ENCODE peak calls at places on chromosome 2, in seven cellular contexts. X, R, Z, S, W, F and N are unnamed samples.

GRCh38 chr2:240820014-240820606 is at the start of gene KIF1A:
- DNase-seq in X (peak), Z (no peak), R (no peak), W (no peak), F (no peak), S (no peak), N (no peak)

GRCh38 chr2:8515390-8515761 is 166.5 kb upstream of the ID2 start:
- DNase-seq in S (no peak), X (no peak), R (no peak), F (peak), W (no peak), Z (no peak), N (no peak)

GRCh38 chr2:34251578-34251977 is 652.5 kb upstream of the FAM98A start:
- DNase-seq in X (no peak), R (no peak), F (no peak), Z (no peak), W (no peak), S (no peak), N (no peak)

GRCh38 chr2:175435012-175435411 is 253.5 kb upstream of the ATP5MC3 start:
- DNase-seq in X (no peak), Z (no peak), R (no peak), W (no peak), F (no peak), S (no peak), N (no peak)

GRCh38 chr2:107027205-107027604 is 141.2 kb upstream of the ST6GAL2 start:
- DNase-seq in W (no peak), Z (no peak), X (no peak), F (no peak), R (no peak), S (no peak), N (no peak)

GRCh38 chr2:120132190-120132589 is 91.0 kb downstream of the TMEM185B start:
- DNase-seq in S (no peak), X (peak), R (no peak), W (no peak), F (no peak), Z (no peak), N (no peak)

GRCh38 chr2:172420096-172420671 is 7.2 kb upstream of the ITGA6 start:
- DNase-seq in F (no peak), R (no peak), S (no peak), W (no peak), X (no peak), Z (no peak), N (no peak)

GRCh38 chr2:53820711-53821110 is 33.9 kb downstream of the ERLEC1 start:
- DNase-seq in Z (no peak), R (no peak), X (no peak), S (no peak), W (no peak), F (no peak), N (no peak)

GRCh38 chr2:179814050-179814449 is 47.4 kb downstream of the ZNF385B start:
- DNase-seq in Z (no peak), W (no peak), R (no peak), F (no peak), X (no peak), S (no peak), N (no peak)

GRCh38 chr2:10810175-10811161 is 2.1 kb downstream of the PDIA6 start:
- DNase-seq in S (no peak), W (no peak), X (peak), F (peak), R (no peak), Z (no peak), N (no peak)

GRCh38 chr2:10839813-10840212 is 27.2 kb upstream of the PDIA6 start:
- DNase-seq in Z (no peak), S (no peak), W (no peak), R (peak), X (no peak), F (no peak), N (no peak)

GRCh38 chr2:240930096-240930630 is 24.0 kb downstream of the CROCC2 start:
- DNase-seq in R (no peak), Z (no peak), F (no peak), W (no peak), S (no peak), X (peak), N (no peak)

GRCh38 chr2:124805060-124805459 is 780.0 kb downstream of the CNTNAP5 start:
- DNase-seq in S (no peak), F (peak), W (no peak), R (no peak), X (no peak), Z (no peak), N (no peak)

GRCh38 chr2:124810132-124810531 is 785.0 kb downstream of the CNTNAP5 start:
- DNase-seq in F (no peak), X (peak), S (no peak), R (no peak), Z (peak), W (peak), N (no peak)

GRCh38 chr2:124798551-124798950 is 773.5 kb downstream of the CNTNAP5 start:
- DNase-seq in S (no peak), X (no peak), F (no peak), R (no peak), W (no peak), Z (no peak), N (no peak)

GRCh38 chr2:124804014-124804940 is 779.2 kb downstream of the CNTNAP5 start:
- DNase-seq in W (no peak), R (peak), X (peak), Z (peak), S (peak), F (peak), N (no peak)
- TF ChIP-seq JUND in W (no peak), R (no peak), X (no peak), Z (no peak), S (no peak), F (no peak), N (no peak)

DNA sequence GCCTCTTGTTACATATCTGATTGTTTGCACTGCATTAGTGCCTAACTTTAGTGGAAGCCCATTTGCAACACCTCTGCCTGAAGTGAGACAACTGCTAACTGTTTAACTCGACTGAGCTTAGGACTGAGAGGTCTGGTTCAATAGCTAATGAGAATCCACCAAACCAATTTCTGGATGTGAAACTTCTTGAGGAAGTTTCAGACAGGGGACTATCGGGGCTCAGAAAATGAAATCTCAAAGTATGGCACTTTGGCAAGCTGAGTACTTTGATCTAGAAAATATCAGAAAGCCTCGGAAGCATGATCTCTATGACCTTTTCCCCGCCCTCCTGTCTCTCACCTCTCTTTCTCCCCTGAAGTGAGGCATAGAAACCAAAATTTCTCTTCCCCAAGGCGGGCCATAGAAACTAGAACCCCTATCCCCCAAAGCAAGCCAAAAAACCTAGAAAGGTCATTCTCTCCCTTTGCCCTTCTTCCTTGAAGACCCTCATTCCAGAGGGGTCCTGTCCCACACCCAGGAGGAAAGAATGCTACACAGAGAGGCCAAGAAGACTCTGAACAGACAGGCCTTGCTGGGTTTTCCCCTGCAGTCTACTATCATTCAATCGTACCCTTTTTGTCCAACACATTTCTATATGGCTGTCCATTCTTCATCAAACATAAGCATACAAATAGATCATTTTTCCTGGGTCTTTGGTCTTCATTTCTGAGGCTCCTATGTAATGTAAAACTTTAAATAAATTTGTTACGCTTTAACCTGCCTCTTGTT is 69.6 kb upstream of the CREB1 start:
- DNase-seq in W (no peak), Z (no peak), S (no peak), X (no peak), F (peak), R (no peak), N (no peak)
- TF ChIP-seq JUND in W (no peak), Z (no peak), S (no peak), X (no peak), F (no peak), R (no peak), N (no peak)

GRCh38 chr2:134369220-134369902 is 115.5 kb downstream of the MGAT5 start:
- DNase-seq in W (no peak), Z (no peak), F (no peak), S (no peak), X (no peak), R (no peak), N (no peak)

GRCh38 chr2:134372611-134373131 is 118.8 kb downstream of the MGAT5 start:
- DNase-seq in R (no peak), X (no peak), Z (no peak), W (no peak), S (no peak), F (no peak), N (no peak)

GRCh38 chr2:134371041-134371440 is 117.2 kb downstream of the MGAT5 start:
- DNase-seq in Z (no peak), W (no peak), R (no peak), S (no peak), F (no peak), X (no peak), N (no peak)

GRCh38 chr2:134375935-134376334 is 122.1 kb downstream of the MGAT5 start:
- DNase-seq in Z (peak), F (no peak), X (peak), S (no peak), W (no peak), R (no peak), N (peak)

GRCh38 chr2:134372141-134372540 is 118.3 kb downstream of the MGAT5 start:
- DNase-seq in X (no peak), Z (no peak), W (no peak), S (no peak), R (no peak), F (no peak), N (no peak)
- TF ChIP-seq JUND in X (no peak), Z (no peak), W (no peak), S (no peak), R (no peak), F (no peak), N (no peak)

GRCh38 chr2:17756629-17757028 is 2.7 kb downstream of the GEN1 start:
- DNase-seq in F (no peak), W (no peak), X (no peak), S (no peak), Z (no peak), R (no peak), N (no peak)

GRCh38 chr2:17752892-17753802 is 463 bp downstream of the SMC6 start:
- DNase-seq in W (no peak), R (peak), X (peak), S (no peak), Z (peak), F (no peak), N (peak)

GRCh38 chr2:17753803-17754663 is at the start of the genes GEN1 and SMC6:
- DNase-seq in S (peak), Z (peak), F (peak), R (peak), W (peak), X (peak), N (peak)

GRCh38 chr2:17757321-17757720 is 3.4 kb downstream of the GEN1 start:
- DNase-seq in X (no peak), R (no peak), S (no peak), F (no peak), Z (peak), W (no peak), N (no peak)

GRCh38 chr2:17754773-17755425 is 961 bp downstream of the GEN1 start:
- DNase-seq in S (no peak), Z (peak), W (no peak), F (no peak), R (no peak), X (peak), N (no peak)
- TF ChIP-seq JUND in S (no peak), Z (no peak), W (no peak), F (no peak), R (no peak), X (no peak), N (no peak)

GRCh38 chr2:28175028-28175427 is 217.6 kb upstream of the FOSL2 start:
- DNase-seq in F (no peak), R (no peak), S (no peak), W (no peak), X (no peak), Z (peak), N (no peak)

GRCh38 chr2:28174211-28174610 is 218.4 kb upstream of the FOSL2 start:
- DNase-seq in Z (no peak), W (no peak), S (no peak), R (no peak), F (no peak), X (no peak), N (no peak)

GRCh38 chr2:28169492-28169891 is 223.2 kb upstream of the FOSL2 start:
- DNase-seq in W (no peak), R (no peak), F (no peak), Z (peak), S (no peak), X (no peak), N (no peak)

GRCh38 chr2:28173377-28173776 is 219.3 kb upstream of the FOSL2 start:
- DNase-seq in R (no peak), F (no peak), X (no peak), W (no peak), Z (no peak), S (no peak), N (no peak)

GRCh38 chr2:28172114-28172898 is 220.4 kb upstream of the FOSL2 start:
- DNase-seq in Z (peak), X (no peak), W (no peak), R (no peak), F (no peak), S (no peak), N (no peak)
- TF ChIP-seq JUND in Z (no peak), X (no peak), W (no peak), R (no peak), F (no peak), S (no peak), N (no peak)

DNA sequence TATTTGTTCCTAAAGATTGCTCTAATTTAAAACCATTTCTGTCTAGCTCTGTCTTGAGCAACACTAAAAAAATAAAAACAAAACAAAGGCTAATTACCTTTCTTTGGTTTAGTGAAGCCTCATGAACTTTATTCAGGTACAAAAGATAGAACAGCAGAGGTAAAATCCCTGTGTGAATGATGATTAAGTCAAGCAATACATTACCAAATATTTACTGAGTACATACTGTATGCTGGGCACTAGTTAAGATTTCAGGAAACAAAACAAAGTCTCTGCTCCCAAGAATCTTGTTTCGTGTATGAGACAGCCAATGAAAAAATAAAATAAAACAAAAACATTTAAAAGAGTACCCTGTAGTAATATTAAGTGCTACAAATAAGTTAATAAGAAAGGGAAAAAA is 257.5 kb downstream of the RND3 start:
- DNase-seq in S (no peak), F (no peak), X (no peak), Z (no peak), W (no peak), R (no peak), N (no peak)
- TF ChIP-seq JUND in S (no peak), F (no peak), X (no peak), Z (no peak), W (no peak), R (no peak), N (no peak)

GRCh38 chr2:55141572-55142413 is 90.3 kb downstream of the CLHC1 start:
- DNase-seq in W (no peak), Z (no peak), R (peak), X (no peak), S (no peak), F (no peak), N (no peak)
- TF ChIP-seq JUND in W (no peak), Z (no peak), R (no peak), X (no peak), S (no peak), F (no peak), N (no peak)

DNA sequence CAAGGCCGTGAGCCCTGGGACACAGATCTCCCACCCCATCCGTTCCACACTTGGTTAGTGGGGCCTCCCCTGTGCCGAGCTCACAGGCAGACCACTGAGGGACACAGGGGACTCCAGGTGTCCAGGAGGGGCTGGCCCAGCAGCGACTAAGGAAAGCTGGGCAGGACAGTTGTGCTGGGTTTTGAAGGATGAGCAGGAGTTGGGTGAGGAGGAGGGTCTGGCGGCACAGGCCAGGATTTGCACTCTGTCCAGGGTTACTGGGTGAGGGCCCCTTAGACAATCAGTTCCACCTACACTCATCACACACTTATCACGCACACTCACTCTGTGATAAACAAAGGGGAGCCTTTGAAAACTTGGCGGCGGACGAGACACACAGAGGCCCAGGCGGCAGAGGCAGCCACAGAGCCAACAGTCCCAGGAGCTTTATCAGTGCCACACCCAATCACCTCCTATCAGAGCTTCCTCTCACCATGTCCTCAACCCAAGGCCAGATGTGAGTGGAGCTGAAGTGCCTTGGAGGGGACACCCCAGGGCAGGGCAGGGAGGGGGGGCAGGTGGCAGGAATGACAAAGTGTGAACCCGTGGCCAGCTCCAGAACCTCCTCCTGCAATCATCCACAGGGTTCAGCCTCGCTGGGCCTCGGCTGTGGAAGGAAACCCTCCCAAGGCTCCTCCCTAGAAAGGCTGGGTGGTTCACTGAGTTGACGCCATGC is 26.6 kb downstream of the BIN1 start:
- DNase-seq in F (no peak), Z (peak), W (no peak), X (no peak), R (peak), S (no peak), N (no peak)
- TF ChIP-seq JUND in F (no peak), Z (no peak), W (no peak), X (no peak), R (no peak), S (no peak), N (no peak)

GRCh38 chr2:205758051-205758450 is 75.8 kb downstream of the NRP2 start:
- DNase-seq in W (no peak), Z (no peak), X (no peak), R (no peak), F (no peak), S (no peak), N (no peak)
- TF ChIP-seq JUND in W (no peak), Z (no peak), X (peak), R (no peak), F (no peak), S (no peak), N (no peak)